ENCODE peak calls at places on chromosomes 13 and 19, in nine cellular contexts. F is psoas muscle; S is NCI-H1048; A is SHP77; C is stimulated activated CD4-positive, alpha-beta T cell treated with anti-CD3 and anti-CD28 coated beads, Interleukin-1b, Interleukin-23, amount 100 ng/mL, for 1 hour; Z is AML-193; H is K562; M is activated T-cell treated with anti-CD3 and anti-CD28 coated beads, Interleukin-2, amount 50 U/mL, for 24 hours; B is AG08396. J is an unnamed sample.

GRCh38 chr19:19274146-19274545 is 1.0 kb upstream of the TM6SF2 start:
- DNase-seq in B (no peak), A (no peak), S (no peak), C (no peak), F (no peak), M (no peak), Z (no peak), H (no peak), J (no peak)

GRCh38 chr19:53076984-53077383 is 26.2 kb downstream of the ZNF160 start:
- DNase-seq in C (no peak), M (no peak), S (peak), H (peak), B (peak), A (no peak), Z (peak), F (no peak), J (no peak)

GRCh38 chr13:32211788-32212187 is 103.4 kb downstream of the ZAR1L start:
- DNase-seq in H (no peak), B (peak), F (no peak), Z (no peak), A (no peak), S (no peak), C (no peak), M (no peak), J (no peak)

GRCh38 chr13:49836516-49836915 is 44.0 kb upstream of the KPNA3 start:
- DNase-seq in M (no peak), H (no peak), B (no peak), S (no peak), C (no peak), F (no peak), Z (no peak), A (no peak), J (no peak)

GRCh38 chr19:3932931-3933810 is at the start of gene NMRK2:
- DNase-seq in A (no peak), M (no peak), F (peak), C (no peak), S (no peak), B (no peak), H (peak), Z (no peak), J (peak)

GRCh38 chr19:29667390-29667783 is 2.1 kb downstream of the PLEKHF1 start:
- DNase-seq in A (no peak), B (no peak), M (no peak), C (no peak), S (no peak), F (no peak), H (no peak), Z (no peak), J (no peak)

GRCh38 chr13:21550918-21551317 is 53.1 kb downstream of the MICU2 start:
- DNase-seq in A (no peak), F (no peak), Z (no peak), B (no peak), S (no peak), C (no peak), H (no peak), M (no peak), J (no peak)

GRCh38 chr19:29299416-29300380 is 86.7 kb upstream of the UQCRFS1 start:
- DNase-seq in H (no peak), M (no peak), F (no peak), C (no peak), S (no peak), A (no peak), B (no peak), Z (no peak), J (no peak)

GRCh38 chr13:74316531-74316930 is 182.3 kb upstream of the KLF12 start:
- DNase-seq in M (no peak), C (no peak), Z (no peak), A (no peak), F (no peak), B (no peak), H (no peak), S (no peak), J (no peak)

GRCh38 chr19:18401580-18402112 is 4.2 kb upstream of the LRRC25 start:
- DNase-seq in Z (peak), B (no peak), S (no peak), F (peak), M (no peak), A (peak), H (peak), C (no peak), J (no peak)

J was measured in NCI-H1436 treated with DMSO at 0.1 percent for 48 hours.